ENCODE peak calls at places on chromosomes 11 and 22, in nine cellular contexts. F, N, B, D, C, P, S, X and Q are unnamed samples. For H3K27me3, the result is how much of the 10 kb centered on the place peaks cover.

GRCh38 chr11:119671048-119671447 is 58.0 kb downstream of the NECTIN1 start:
- DNase-seq in F (peak), N (peak), B (no peak), D (no peak), C (no peak), P (peak), S (peak), X (peak), Q (peak)

GRCh38 chr11:72799441-72799840 is 5.6 kb upstream of the STARD10 start:
- DNase-seq in F (no peak), N (no peak), B (no peak), D (no peak), C (no peak), P (no peak), S (no peak), X (no peak), Q (no peak)

GRCh38 chr22:31676700-31677099 is 14.7 kb upstream of the PISD start:
- DNase-seq in F (peak), N (peak), B (peak), D (peak), C (peak), P (peak), S (peak), X (peak), Q (peak)

GRCh38 chr11:105929381-105929955 is 92.6 kb downstream of the MSANTD4 start:
- DNase-seq in F (no peak), N (no peak), B (no peak), D (no peak), C (no peak), P (no peak), S (no peak), X (no peak), Q (no peak)

GRCh38 chr11:688681-689080 is 6.3 kb downstream of the DEAF1 start:
- DNase-seq in F (no peak), N (no peak), B (no peak), D (no peak), C (no peak), P (no peak), S (no peak), X (no peak), Q (no peak)

GRCh38 chr22:38462960-38463784 is 4.7 kb upstream of the KDELR3 start:
- DNase-seq in F (no peak), N (peak), B (no peak), D (no peak), C (no peak), P (no peak), S (no peak), X (no peak), Q (no peak)

GRCh38 chr11:90218606-90219005 is 4.2 kb downstream of the CHORDC1 start:
- DNase-seq in F (no peak), N (peak), B (no peak), D (no peak), C (no peak), P (no peak), S (no peak), X (no peak), Q (no peak)

GRCh38 chr11:74538680-74539079 is 45.2 kb upstream of the LIPT2 start:
- DNase-seq in F (no peak), N (no peak), B (no peak), D (no peak), C (no peak), P (no peak), S (no peak), X (no peak), Q (no peak)

GRCh38 chr22:42692239-42693054 is 28.2 kb downstream of the A4GALT start:
- DNase-seq in F (no peak), N (no peak), B (no peak), D (no peak), C (no peak), P (no peak), S (no peak), X (no peak), Q (no peak)

GRCh38 chr22:32985899-32986772 is 72.0 kb downstream of the SYN3 start:
- DNase-seq in F (peak), N (no peak), B (peak), D (peak), C (peak), P (peak), S (peak), X (peak), Q (peak)

GRCh38 chr11:62421996-62422395 is 3.2 kb downstream of the SCGB1A1 start:
- DNase-seq in F (no peak), N (no peak), B (no peak), D (no peak), C (no peak), P (no peak), S (no peak), X (no peak), Q (no peak)

GRCh38 chr11:61279934-61280656 is 15.0 kb downstream of the VWCE start:
- DNase-seq in F (no peak), N (no peak), B (no peak), D (no peak), C (no peak), P (no peak), S (no peak), X (no peak), Q (no peak)

GRCh38 chr11:72969894-72970335 is 155.7 kb downstream of the ATG16L2 start:
- DNase-seq in F (no peak), N (no peak), B (peak), D (no peak), C (no peak), P (no peak), S (no peak), X (no peak), Q (no peak)

GRCh38 chr11:36458129-36458918 is 51.7 kb downstream of the TRAF6 start:
- DNase-seq in F (no peak), N (no peak), B (no peak), D (no peak), C (no peak), P (no peak), S (no peak), X (no peak), Q (peak)

GRCh38 chr11:61820174-61820573 is 3.4 kb upstream of the FADS1 start:
- DNase-seq in F (no peak), N (no peak), B (no peak), D (no peak), C (no peak), P (no peak), S (no peak), X (no peak), Q (no peak)

GRCh38 chr11:30753504-30753903 is 167.4 kb upstream of the MPPED2 start:
- DNase-seq in F (no peak), N (no peak), B (no peak), D (no peak), C (no peak), P (no peak), S (no peak), X (no peak), Q (no peak)

GRCh38 chr11:106456651-106457050 is 379.2 kb downstream of the AASDHPPT start:
- DNase-seq in F (no peak), N (no peak), B (no peak), D (no peak), C (no peak), P (no peak), S (no peak), X (no peak), Q (no peak)

GRCh38 chr22:48319321-48320047 is 1508.2 kb downstream of the BRD1 start:
- DNase-seq in F (no peak), N (no peak), B (no peak), D (no peak), C (no peak), P (no peak), S (no peak), X (no peak), Q (no peak)

GRCh38 chr11:75565916-75566762 is 4.1 kb downstream of the SERPINH1 start:
- DNase-seq in F (no peak), N (no peak), B (no peak), D (no peak), C (no peak), P (no peak), S (no peak), X (no peak), Q (no peak)

GRCh38 chr22:39658367-39658766 is 87.8 kb downstream of the CACNA1I start:
- DNase-seq in F (peak), N (no peak), B (no peak), D (no peak), C (no peak), P (no peak), S (no peak), X (no peak), Q (no peak)

GRCh38 chr11:45655347-45655756 is 10.1 kb downstream of the CHST1 start:
- DNase-seq in F (peak), N (peak), B (peak), D (no peak), C (peak), P (peak), S (peak), X (peak), Q (peak)

GRCh38 chr11:29712616-29713015 is 304.2 kb downstream of the KCNA4 start:
- DNase-seq in F (no peak), N (no peak), B (no peak), D (no peak), C (no peak), P (no peak), S (no peak), X (no peak), Q (no peak)

GRCh38 chr11:28913883-28914282 is 805.7 kb downstream of the METTL15 start:
- DNase-seq in F (no peak), N (no peak), B (no peak), D (no peak), C (no peak), P (no peak), S (no peak), X (no peak), Q (no peak)

GRCh38 chr11:44095506-44096359 is at the start of gene EXT2:
- DNase-seq in F (peak), N (peak), B (peak), D (peak), C (peak), P (peak), S (peak), X (peak), Q (peak)

GRCh38 chr11:19820100-19820499 is 107.5 kb downstream of the NAV2 start:
- DNase-seq in F (no peak), N (no peak), B (no peak), D (no peak), C (no peak), P (no peak), S (no peak), X (no peak), Q (peak)

GRCh38 chr11:124900464-124900863 is 2.8 kb upstream of the ROBO4 start:
- DNase-seq in F (no peak), N (no peak), B (no peak), D (no peak), C (no peak), P (no peak), S (peak), X (peak), Q (no peak)

GRCh38 chr11:64093233-64094039 is 57.7 kb downstream of the FLRT1 start:
- DNase-seq in F (no peak), N (no peak), B (no peak), D (no peak), C (peak), P (no peak), S (no peak), X (no peak), Q (no peak)

GRCh38 chr11:64373598-64373974 is 14.6 kb downstream of the RPS6KA4 start:
- DNase-seq in F (no peak), N (no peak), B (no peak), D (no peak), C (no peak), P (no peak), S (no peak), X (no peak), Q (no peak)

GRCh38 chr22:17471901-17472566 is 91.3 kb upstream of the SLC25A18 start:
- DNase-seq in F (no peak), N (no peak), B (no peak), D (no peak), C (no peak), P (no peak), S (no peak), X (no peak), Q (no peak)

GRCh38 chr22:19769393-19769715 is 8.8 kb downstream of the TBX1 start:
- DNase-seq in F (no peak), N (no peak), B (no peak), D (no peak), C (no peak), P (no peak), S (no peak), X (no peak), Q (no peak)

GRCh38 chr22:26998134-26998533 is 340.7 kb downstream of the MIAT start:
- DNase-seq in F (no peak), N (no peak), B (no peak), D (no peak), C (no peak), P (no peak), S (no peak), X (no peak), Q (no peak)

GRCh38 chr22:27463121-27463520 is 338.4 kb downstream of the MN1 start:
- DNase-seq in F (no peak), N (no peak), B (no peak), D (no peak), C (no peak), P (no peak), S (no peak), X (no peak), Q (no peak)

GRCh38 chr11:3865388-3866193 is 10.1 kb downstream of the STIM1 start:
- DNase-seq in F (no peak), N (no peak), B (no peak), D (no peak), C (no peak), P (no peak), S (peak), X (no peak), Q (no peak)

GRCh38 chr22:21642584-21643448 is 714 bp downstream of the SDF2L1 start:
- DNase-seq in F (peak), N (peak), B (no peak), D (no peak), C (peak), P (no peak), S (no peak), X (peak), Q (peak)

GRCh38 chr11:33616552-33616951 is 84.1 kb downstream of the C11orf91 start:
- DNase-seq in F (no peak), N (no peak), B (no peak), D (no peak), C (no peak), P (no peak), S (no peak), X (no peak), Q (no peak)

GRCh38 chr22:21896951-21897513 is 29.6 kb upstream of the MAPK1 start:
- DNase-seq in F (no peak), N (no peak), B (no peak), D (no peak), C (no peak), P (no peak), S (no peak), X (no peak), Q (no peak)

GRCh38 chr11:89067264-89067663 is 1.5 kb upstream of the GRM5 start:
- DNase-seq in F (no peak), N (no peak), B (no peak), D (no peak), C (no peak), P (no peak), S (no peak), X (no peak), Q (no peak)
- H3K27me3 ChIP-seq in F (under half), N (under half), B (under half), D (under half), C (under half), P (under half), S (under half), X (under half), Q (under half)

DNA sequence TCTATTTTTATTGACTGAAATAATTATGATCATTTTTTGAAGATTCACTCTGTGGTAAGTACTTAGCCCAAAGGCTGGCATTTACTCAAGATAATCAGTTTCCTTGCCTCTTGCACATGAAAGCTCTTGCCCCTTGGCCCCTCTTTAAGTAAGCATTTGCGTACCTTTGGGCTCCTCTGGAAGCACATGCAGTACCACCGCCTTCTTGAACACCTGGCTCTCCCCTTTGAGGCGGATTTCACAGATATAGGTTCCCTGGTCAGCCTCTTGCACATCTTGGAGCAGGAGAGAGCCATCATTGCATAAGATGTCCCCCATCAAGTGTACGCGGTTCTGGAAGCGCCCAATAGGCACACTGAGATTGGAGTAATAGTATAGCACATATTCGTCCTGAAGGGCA is 14.5 kb downstream of the JAML start:
- DNase-seq in F (no peak), N (no peak), B (no peak), D (no peak), C (no peak), P (no peak), S (no peak), X (no peak), Q (no peak)
- H3K27me3 ChIP-seq in F (under half), N (under half), B (under half), D (under half), C (under half), P (under half), S (under half), X (under half), Q (under half)

DNA sequence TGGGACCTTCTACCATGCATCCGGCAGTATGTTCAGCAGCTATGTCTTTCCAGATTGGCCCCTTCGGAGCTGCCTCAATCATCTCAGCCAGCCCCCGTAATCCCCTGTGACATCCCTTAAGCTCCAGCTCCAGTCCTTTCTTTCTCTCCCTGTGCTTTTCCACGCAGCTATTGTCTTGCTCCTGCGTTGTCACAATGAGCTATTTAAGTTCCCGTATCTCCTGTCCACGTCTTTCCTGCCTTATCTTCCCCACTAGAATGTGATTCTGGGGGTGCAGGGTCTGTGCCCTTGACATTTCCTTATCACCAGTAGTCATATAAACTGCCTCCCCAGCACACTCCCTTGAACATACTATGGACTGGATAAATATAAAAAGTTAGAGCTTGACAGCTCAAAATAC is 5.1 kb upstream of the ETS1 start:
- DNase-seq in F (no peak), N (no peak), B (no peak), D (no peak), C (no peak), P (no peak), S (no peak), X (no peak), Q (no peak)
- H3K27me3 ChIP-seq in F (under half), N (under half), B (under half), D (under half), C (under half), P (under half), S (under half), X (under half), Q (under half)

DNA sequence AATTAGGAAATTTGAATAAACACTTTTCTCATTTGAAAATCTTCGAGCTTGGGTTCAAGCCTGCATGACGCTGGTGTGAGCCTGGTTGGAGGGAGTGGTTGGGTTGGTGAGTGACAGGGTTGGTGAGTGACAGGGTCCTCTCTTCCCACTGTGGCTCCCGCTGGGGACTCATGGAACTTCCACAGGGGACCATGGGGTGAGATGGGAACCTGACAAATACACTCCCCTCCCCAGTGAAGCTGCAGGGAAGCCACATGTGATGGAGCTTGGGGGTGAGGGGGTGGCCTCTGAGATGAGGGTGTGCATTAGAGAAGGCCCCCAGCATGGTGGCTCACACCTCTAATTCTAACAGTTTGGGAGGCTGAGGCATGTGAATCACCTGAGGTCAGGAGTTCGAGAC is 66.8 kb downstream of the RTL6 start:
- DNase-seq in F (no peak), N (no peak), B (no peak), D (no peak), C (no peak), P (no peak), S (no peak), X (no peak), Q (no peak)
- H3K27me3 ChIP-seq in F (under half), N (under half), B (under half), D (under half), C (under half), P (under half), S (under half), X (under half), Q (under half)

GRCh38 chr11:109954534-109954933 is 138.7 kb upstream of the ZC3H12C start:
- DNase-seq in F (no peak), N (no peak), B (no peak), D (no peak), C (no peak), P (no peak), S (no peak), X (no peak), Q (no peak)
- H3K27me3 ChIP-seq in F (under half), N (under half), B (under half), D (under half), C (under half), P (under half), S (under half), X (under half), Q (under half)

DNA sequence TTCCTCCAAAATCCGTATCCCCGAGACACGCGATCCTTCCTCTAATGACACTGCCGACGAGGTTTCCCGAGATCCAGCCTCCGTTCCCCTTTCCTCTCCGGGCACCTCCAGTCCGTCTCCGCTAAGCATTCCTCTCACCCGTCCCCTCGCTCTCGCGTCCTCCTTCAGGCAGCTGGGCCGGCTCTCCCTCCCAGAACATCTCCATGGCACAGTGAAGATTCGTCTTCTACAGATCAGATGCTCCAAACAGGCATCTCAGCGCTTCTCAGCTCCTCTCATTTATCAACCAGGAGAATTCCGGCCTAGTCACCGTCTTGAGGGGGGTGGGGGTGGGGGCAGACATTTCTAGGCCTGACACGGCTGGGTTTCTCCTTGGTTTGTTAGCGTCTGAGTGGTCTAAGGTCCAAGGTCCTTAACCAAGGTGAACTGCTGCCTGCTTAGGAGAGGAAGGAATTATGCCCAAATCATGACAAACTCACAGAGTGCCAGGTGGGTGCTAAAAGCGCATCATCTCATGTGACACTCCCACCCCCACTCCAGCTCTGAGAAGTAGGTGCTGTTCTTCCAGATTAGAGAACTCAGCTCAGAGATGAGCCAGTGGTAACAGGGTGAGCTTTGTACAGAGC is at the start of gene SPTBN2:
- DNase-seq in F (peak), N (no peak), B (no peak), D (no peak), C (no peak), P (no peak), S (no peak), X (no peak), Q (no peak)
- H3K27me3 ChIP-seq in F (half or more), N (under half), B (half or more), D (under half), C (under half), P (under half), S (half or more), X (under half), Q (under half)

DNA sequence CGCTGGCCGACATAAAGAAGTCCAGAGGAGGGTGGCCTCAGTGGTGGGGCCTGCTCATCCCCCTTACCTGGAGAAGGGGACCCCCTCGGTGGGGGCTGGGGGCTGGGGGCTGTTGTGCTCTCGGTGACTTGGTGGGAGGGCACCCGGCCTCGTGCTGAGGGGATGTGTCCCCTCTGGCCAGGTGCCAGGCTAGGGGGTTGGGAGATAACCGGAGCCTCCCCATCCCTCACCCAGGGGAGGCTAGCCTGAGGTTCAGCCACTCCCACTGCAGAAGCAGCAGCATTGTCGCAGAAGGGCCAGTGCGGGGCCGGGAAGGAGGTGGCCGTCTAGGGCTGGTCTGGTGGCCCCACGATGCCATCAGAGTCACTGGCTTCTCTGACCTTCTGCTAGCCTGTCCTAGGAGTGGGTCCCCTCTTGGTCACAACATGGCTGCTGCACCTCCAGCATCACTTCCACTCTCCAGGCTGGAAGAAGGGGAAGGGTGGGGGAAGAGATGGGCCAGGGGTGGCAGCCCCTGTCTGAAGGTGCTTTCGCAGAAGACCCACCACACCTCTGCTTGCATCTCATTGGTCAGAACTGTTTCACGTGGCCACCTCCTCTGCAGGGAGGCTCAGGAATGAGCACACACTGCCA is 44.2 kb upstream of the FADD start:
- DNase-seq in F (no peak), N (no peak), B (no peak), D (no peak), C (no peak), P (no peak), S (no peak), X (no peak), Q (no peak)
- H3K27me3 ChIP-seq in F (under half), N (under half), B (under half), D (under half), C (under half), P (under half), S (under half), X (under half), Q (under half)

GRCh38 chr11:70713436-70713835 is 315.1 kb downstream of the CTTN start:
- DNase-seq in F (no peak), N (no peak), B (no peak), D (no peak), C (no peak), P (no peak), S (no peak), X (no peak), Q (no peak)
- H3K27me3 ChIP-seq in F (under half), N (half or more), B (under half), D (under half), C (under half), P (under half), S (under half), X (under half), Q (under half)